ENCODE peak calls at places on chromosome 1, in nine cellular contexts. P, Q, L, D, G, C, T, F and U are unnamed samples.

GRCh38 chr1:40305451-40305850 is 11.6 kb downstream of the COL9A2 start:
- DNase-seq in P (no peak), G (no peak), C (no peak), T (no peak), F (no peak), L (no peak), D (no peak), Q (no peak), U (no peak)

GRCh38 chr1:180923024-180923841 is 10.5 kb downstream of the KIAA1614 start:
- DNase-seq in G (no peak), C (no peak), P (peak), L (no peak), D (no peak), T (no peak), Q (peak), F (no peak), U (no peak)

GRCh38 chr1:180953791-180954721 is 41.4 kb downstream of the KIAA1614 start:
- DNase-seq in T (peak), G (no peak), L (peak), Q (peak), D (peak), F (peak), P (peak), C (peak), U (peak)

GRCh38 chr1:224736619-224737352 is 120.7 kb downstream of the CNIH3 start:
- DNase-seq in L (no peak), G (no peak), Q (peak), C (peak), P (no peak), T (no peak), D (peak), F (no peak), U (peak)

GRCh38 chr1:220810179-220810653 is 23.5 kb downstream of the MTARC1 start:
- DNase-seq in P (peak), Q (peak), G (peak), C (peak), F (peak), T (peak), L (peak), D (peak), U (peak)

GRCh38 chr1:195663549-195664280 is 944.5 kb downstream of the KCNT2 start:
- DNase-seq in D (no peak), C (no peak), Q (no peak), P (no peak), L (no peak), G (no peak), T (no peak), F (peak), U (peak)

GRCh38 chr1:212119397-212119837 is 83.9 kb downstream of the DTL start:
- DNase-seq in Q (peak), G (no peak), D (no peak), L (no peak), P (no peak), T (no peak), F (no peak), C (no peak), U (peak)

GRCh38 chr1:65904681-65905083 is 112.0 kb downstream of the PDE4B start:
- DNase-seq in Q (no peak), T (no peak), P (no peak), G (no peak), F (no peak), C (no peak), D (no peak), L (no peak), U (no peak)